ENCODE peak calls at places on chromosomes 4 and X, in four cellular contexts. U is coronary artery, W is neural progenitor cell, C is tibial nerve. G is an unnamed sample.

GRCh38 chr4:110515676-110516075 is 39.7 kb downstream of the ENPEP start:
- DNase-seq in U (no peak), C (no peak), W (no peak), G (no peak)

GRCh38 chrX:150348365-150348764 is 14.8 kb upstream of the MAMLD1 start:
- DNase-seq in W (peak), C (no peak), U (no peak), G (no peak)

GRCh38 chr4:188463909-188464308 is 324.7 kb downstream of the TRIML1 start:
- DNase-seq in W (no peak), C (no peak), U (no peak), G (no peak)

GRCh38 chr4:145812902-145813301 is 125.7 kb downstream of the ZNF827 start:
- DNase-seq in C (no peak), U (no peak), W (no peak), G (no peak)

GRCh38 chrX:116318672-116319071 is 117.7 kb upstream of the SLC6A14 start:
- DNase-seq in C (no peak), U (no peak), W (no peak), G (no peak)

GRCh38 chr4:173074501-173074946 is 94.1 kb upstream of the GALNT7 start:
- DNase-seq in C (no peak), W (peak), U (no peak), G (no peak)

GRCh38 chrX:113212052-113212451 is 371.4 kb upstream of the AMOT start:
- DNase-seq in C (no peak), U (no peak), W (no peak), G (no peak)

GRCh38 chrX:132016628-132017430 is 6.3 kb upstream of the STK26 start:
- DNase-seq in C (no peak), U (no peak), W (no peak), G (no peak)

GRCh38 chr4:155612074-155612473 is 54.6 kb upstream of the GUCY1A1 start:
- DNase-seq in U (no peak), C (no peak), W (no peak), G (no peak)

GRCh38 chrX:69195197-69195596 is 29.9 kb upstream of the PJA1 start:
- DNase-seq in U (no peak), C (no peak), W (no peak), G (no peak)

GRCh38 chr4:35885081-35885480 is 359.2 kb downstream of the ARAP2 start:
- DNase-seq in U (no peak), C (no peak), W (no peak), G (no peak)

GRCh38 chr4:15906024-15906443 is 32.5 kb downstream of the FGFBP1 start:
- DNase-seq in W (peak), C (no peak), U (no peak), G (peak)

GRCh38 chr4:129344058-129344457 is 248.1 kb downstream of the C4orf33 start:
- DNase-seq in U (no peak), W (peak), C (no peak), G (no peak)

GRCh38 chr4:8346838-8347605 is 77.5 kb downstream of the HTRA3 start:
- DNase-seq in C (no peak), U (no peak), W (no peak), G (no peak)

GRCh38 chr4:151039733-151040132 is 24.6 kb upstream of the LRBA start:
- DNase-seq in U (no peak), W (no peak), C (no peak), G (no peak)

GRCh38 chrX:115909017-115909416 is 261.5 kb upstream of the AGTR2 start:
- DNase-seq in U (no peak), W (no peak), C (no peak), G (no peak)

GRCh38 chr4:101763576-101763975 is 27.0 kb upstream of the BANK1 start:
- DNase-seq in U (no peak), C (no peak), W (no peak), G (no peak)

GRCh38 chr4:11399461-11399971 is 29.2 kb downstream of the HS3ST1 start:
- DNase-seq in W (no peak), U (no peak), C (no peak), G (no peak)

GRCh38 chr4:130080872-130081451 is 985.0 kb downstream of the C4orf33 start:
- DNase-seq in U (no peak), C (no peak), W (no peak), G (no peak)

GRCh38 chr4:95510145-95510544 is 38.6 kb downstream of the UNC5C start:
- DNase-seq in W (peak), U (no peak), C (peak), G (no peak)

GRCh38 chr4:51831133-51831532 is 11.8 kb upstream of the DCUN1D4 start:
- DNase-seq in C (peak), U (no peak), W (peak), G (peak)

GRCh38 chr4:100169796-100170485 is 20.3 kb downstream of the DDIT4L start:
- DNase-seq in W (no peak), U (no peak), C (no peak), G (no peak)

GRCh38 chrX:2450681-2451080 is 50.1 kb downstream of the DHRSX start:
- DNase-seq in C (no peak), W (peak), U (no peak), G (no peak)

GRCh38 chrX:2449135-2449886 is 51.5 kb downstream of the DHRSX start:
- DNase-seq in U (no peak), W (no peak), C (no peak), G (peak)

GRCh38 chrX:2452799-2453198 is 48.0 kb downstream of the DHRSX start:
- DNase-seq in U (no peak), W (no peak), C (no peak), G (no peak)

GRCh38 chrX:2452317-2452784 is 48.4 kb downstream of the DHRSX start:
- DNase-seq in C (no peak), U (no peak), W (no peak), G (peak)

GRCh38 chrX:2451456-2452316 is 49.1 kb downstream of the DHRSX start:
- DNase-seq in W (peak), U (no peak), C (no peak), G (peak)
- H3K4me3 ChIP-seq in W (no peak), U (no peak), C (no peak), G (no peak)

GRCh38 chr4:118834960-118835895 is 698 bp downstream of the SEC24D start:
- DNase-seq in U (peak), C (peak), W (peak), G (peak)

GRCh38 chr4:118835896-118836762 is at the start of gene SEC24D:
- DNase-seq in W (peak), U (peak), C (peak), G (peak)

GRCh38 chr4:118839221-118839927 is 3.4 kb upstream of the SEC24D start:
- DNase-seq in C (no peak), U (no peak), W (no peak), G (no peak)

GRCh38 chr4:118834070-118834469 is 1.9 kb downstream of the SEC24D start:
- DNase-seq in U (no peak), C (no peak), W (no peak), G (no peak)

DNA sequence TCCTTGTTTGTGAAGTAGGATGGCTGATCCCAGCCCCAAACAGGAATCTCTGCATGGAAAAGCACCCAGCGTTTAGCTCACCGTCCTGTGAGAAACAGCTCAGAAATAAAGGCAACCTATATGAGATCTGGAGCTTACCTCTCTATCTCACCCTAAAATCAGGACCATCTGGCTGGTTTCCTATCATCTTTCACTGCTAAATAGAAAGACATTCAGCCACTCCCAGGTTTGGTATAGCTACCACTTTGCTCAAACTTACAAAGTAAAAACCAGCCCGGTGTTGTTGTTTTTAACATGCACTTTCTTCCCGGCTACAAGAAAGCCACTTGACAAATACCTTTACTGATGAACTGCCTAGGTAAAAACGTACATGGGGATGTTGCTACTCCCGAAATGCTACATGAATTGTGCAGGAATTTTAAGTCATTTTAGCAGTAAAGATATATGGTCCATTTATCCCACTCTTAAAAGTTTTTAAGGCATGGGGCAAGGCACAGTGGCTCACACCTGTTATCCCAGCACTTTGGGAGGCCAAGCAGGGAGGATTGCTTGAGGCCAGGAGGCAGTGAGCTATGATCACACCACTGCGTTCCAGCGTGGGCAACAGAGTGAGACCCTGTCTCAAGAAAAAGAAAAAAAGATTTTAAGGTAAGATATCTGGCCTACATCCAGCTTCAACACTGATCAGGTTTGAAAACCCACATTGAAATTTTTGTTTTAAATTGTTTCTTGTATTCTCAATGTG is 1.0 kb upstream of the SEC24D start:
- DNase-seq in C (no peak), W (no peak), U (no peak), G (no peak)
- H3K27ac ChIP-seq in C (no peak), W (no peak), U (peak), G (no peak)

DNA sequence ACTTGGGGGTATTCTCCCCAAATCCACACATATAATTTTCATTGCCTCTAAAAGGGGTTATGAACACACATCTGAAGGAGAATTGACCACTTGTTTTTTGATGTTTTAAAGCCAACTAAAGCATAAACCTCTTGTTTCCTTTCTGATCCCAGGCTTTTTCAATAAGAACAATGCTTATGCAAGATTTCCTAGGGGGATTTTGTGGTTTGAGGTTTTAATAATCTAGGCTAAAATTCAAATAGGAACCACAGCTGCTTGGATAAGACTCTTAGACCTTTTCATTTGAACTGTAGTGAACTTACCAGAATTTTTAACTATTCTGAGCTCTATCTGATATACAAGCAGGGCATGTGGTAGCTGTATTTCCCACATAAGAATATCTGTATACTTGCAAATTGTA is 651.1 kb downstream of the ANKRD50 start:
- DNase-seq in W (no peak), C (no peak), U (no peak), G (no peak)
- H3K4me3 ChIP-seq in W (no peak), C (no peak), U (no peak), G (no peak)

DNA sequence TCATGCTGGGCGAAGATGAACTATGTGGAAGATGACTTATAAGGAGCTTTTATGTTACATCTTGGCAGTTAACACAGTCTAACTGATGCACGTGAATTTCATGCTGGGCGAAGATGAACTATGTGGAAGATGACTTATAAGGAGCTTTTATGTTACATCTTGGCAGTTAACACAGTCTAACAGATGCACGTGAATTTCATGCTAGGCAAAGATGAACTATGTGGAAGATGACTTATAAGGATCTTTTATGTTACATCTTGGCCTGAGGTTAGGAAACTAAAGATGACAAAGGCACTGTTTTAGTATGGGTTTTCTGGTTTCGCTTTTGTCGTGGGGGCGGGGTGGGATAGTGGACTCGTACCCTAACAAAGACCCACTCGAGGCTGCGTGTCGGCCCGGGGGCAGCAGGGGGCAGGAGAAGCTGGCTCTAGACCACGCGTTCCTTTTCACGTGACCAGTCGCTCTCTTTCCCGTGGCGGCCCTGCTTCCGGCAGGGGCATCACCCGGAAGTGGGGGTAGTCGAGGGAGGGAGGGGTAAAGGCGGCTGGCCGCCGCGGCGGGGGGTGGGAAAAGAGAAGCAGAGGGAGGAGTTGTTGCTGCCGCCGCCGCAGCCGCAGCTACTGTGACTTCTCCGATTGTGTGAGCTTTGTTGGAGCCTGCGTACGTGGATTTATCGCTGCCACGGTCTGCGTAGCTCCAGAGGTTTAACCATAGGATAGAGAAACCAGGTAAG is at the start of gene ATP7A:
- DNase-seq in C (peak), U (peak), W (peak), G (peak)
- H3K27ac ChIP-seq in C (peak), U (peak), W (no peak), G (peak)

GRCh38 chr4:113071811-113072210 is 22.4 kb downstream of the ANK2 start:
- DNase-seq in U (no peak), C (no peak), W (no peak), G (no peak)
- H3K4me3 ChIP-seq in U (no peak), C (no peak), W (no peak), G (no peak)

DNA sequence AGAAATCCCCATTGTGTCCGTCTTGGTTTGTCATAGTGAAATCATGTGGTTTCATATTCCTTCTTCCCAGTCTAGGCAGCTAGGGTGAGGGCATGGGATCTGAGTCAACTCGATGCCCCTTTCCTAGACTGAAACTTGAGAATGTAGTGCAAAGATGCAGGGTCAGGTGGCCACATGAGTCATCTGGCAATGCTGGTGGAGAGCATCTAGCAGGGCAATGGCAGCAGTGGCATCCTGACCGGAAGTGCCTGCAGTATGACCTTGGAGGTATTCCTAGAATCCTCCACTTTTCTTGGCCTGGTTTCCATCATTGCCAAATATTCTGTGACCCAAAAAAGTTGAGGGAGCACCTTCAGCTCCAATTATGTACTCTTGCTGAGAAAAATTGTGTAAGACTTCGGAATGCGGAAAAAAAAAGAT is 39.1 kb upstream of the TMEM184C start:
- DNase-seq in U (peak), W (no peak), C (no peak), G (no peak)
- H3K27ac ChIP-seq in U (no peak), W (no peak), C (no peak), G (no peak)

GRCh38 chr4:47641755-47642154 is 156.7 kb downstream of the ATP10D start:
- DNase-seq in U (no peak), W (no peak), C (no peak), G (no peak)
- H3K4me3 ChIP-seq in U (no peak), W (no peak), C (no peak), G (no peak)

DNA sequence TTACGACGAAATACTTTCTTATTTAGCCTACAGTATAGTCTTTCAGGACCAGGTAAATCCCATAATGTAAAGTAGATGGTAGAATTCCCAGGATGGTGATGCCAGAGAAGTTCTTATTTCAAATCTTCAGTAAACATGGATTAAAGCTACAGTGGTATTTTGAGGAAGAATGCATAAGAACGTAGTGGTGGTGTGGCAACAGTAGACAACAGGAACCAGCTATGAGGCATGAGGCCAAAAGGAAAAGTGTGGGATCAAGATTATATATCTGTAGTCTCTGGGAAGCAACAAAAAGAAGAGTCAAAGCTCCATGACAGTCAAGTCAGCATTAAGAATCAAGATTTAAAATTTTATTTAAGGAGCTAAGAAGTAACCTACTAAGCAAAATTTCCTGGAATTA is 60.2 kb downstream of the METTL14 start:
- DNase-seq in W (no peak), C (no peak), U (no peak), G (no peak)
- H3K27ac ChIP-seq in W (no peak), C (no peak), U (peak), G (no peak)

GRCh38 chrX:133986008-133986683 is 752 bp upstream of the GPC3 start:
- DNase-seq in C (no peak), U (no peak), W (no peak), G (no peak)
- H3K4me3 ChIP-seq in C (peak), U (peak), W (peak), G (peak)